ENCODE peak calls at places on chromosomes 13 and 19, in seven cellular contexts. D, Z, G, I, T, P and E are unnamed samples.

GRCh38 chr19:56120371-56121179 is 520 bp downstream of the ZNF787 start:
- DNase-seq in P (peak; percentile 88), T (peak; percentile 92), G (no peak), Z (peak; percentile 28), I (peak; percentile 86), D (peak; percentile 83), E (peak; percentile 54)

GRCh38 chr19:51090471-51090870 is 7.8 kb upstream of the KLK14 start:
- DNase-seq in D (no peak), I (no peak), T (no peak), G (no peak), P (no peak), Z (no peak), E (no peak)

GRCh38 chr19:24140099-24140498 is 53.1 kb downstream of the ZNF254 start:
- DNase-seq in I (peak; percentile 39), D (no peak), P (no peak), G (no peak), Z (no peak), T (no peak), E (peak; percentile 15)

GRCh38 chr13:40813662-40814454 is 24.4 kb downstream of the SLC25A15 start:
- DNase-seq in G (no peak), I (peak; percentile 36), P (no peak), T (no peak), D (no peak), Z (no peak), E (no peak)

GRCh38 chr19:51354742-51355148 is 11.4 kb downstream of the ETFB start:
- DNase-seq in T (no peak), D (no peak), G (peak; percentile 64), I (no peak), P (no peak), Z (no peak), E (no peak)

GRCh38 chr13:48511621-48512232 is 21.2 kb downstream of the RCBTB2 start:
- DNase-seq in I (no peak), T (no peak), G (no peak), D (no peak), Z (no peak), P (no peak), E (no peak)

GRCh38 chr13:86906458-86906857 is 764.7 kb upstream of the SLITRK5 start:
- DNase-seq in G (no peak), Z (no peak), I (no peak), T (no peak), P (no peak), D (no peak), E (no peak)

GRCh38 chr13:24270639-24271131 is 38.7 kb upstream of the C1QTNF9 start:
- DNase-seq in G (peak; percentile 74), Z (peak; percentile 35), I (peak; percentile 53), T (peak; percentile 83), P (no peak), D (peak; percentile 68), E (peak; percentile 89)

GRCh38 chr19:12603714-12604113 is 6.9 kb downstream of the ZNF490 start:
- DNase-seq in P (no peak), D (no peak), T (no peak), Z (no peak), I (no peak), G (no peak), E (no peak)

GRCh38 chr19:46404039-46404883 is 9.1 kb downstream of the CCDC8 start:
- DNase-seq in D (peak; percentile 29), P (no peak), Z (no peak), G (no peak), I (peak; percentile 33), T (peak; percentile 59), E (peak; percentile 70)

GRCh38 chr19:10501971-10502523 is 1.1 kb downstream of the KEAP1 start:
- DNase-seq in D (peak; percentile 81), Z (peak; percentile 55), T (peak; percentile 92), I (peak; percentile 60), P (peak; percentile 88), G (peak; percentile 74), E (peak; percentile 97)

GRCh38 chr19:1199531-1199930 is 6.0 kb upstream of the STK11 start:
- DNase-seq in G (no peak), D (no peak), T (no peak), Z (no peak), I (no peak), P (no peak), E (no peak)

GRCh38 chr19:54114340-54114826 is 1.1 kb downstream of the TFPT start:
- DNase-seq in D (peak; percentile 54), I (peak; percentile 79), Z (no peak), T (peak; percentile 66), G (peak; percentile 51), P (no peak), E (no peak)

GRCh38 chr13:94546071-94546839 is 49.7 kb downstream of the TGDS start:
- DNase-seq in P (no peak), G (no peak), Z (no peak), D (no peak), T (no peak), I (no peak), E (no peak)

GRCh38 chr13:46149272-46150133 is 32.5 kb downstream of the LCP1 start:
- DNase-seq in P (no peak), I (no peak), T (no peak), G (no peak), Z (no peak), D (no peak), E (no peak)

GRCh38 chr19:54201172-54201701 is 579 bp downstream of the RPS9 start:
- DNase-seq in I (no peak), D (no peak), Z (no peak), P (no peak), G (no peak), T (no peak), E (no peak)

GRCh38 chr19:37160153-37160552 is 12.3 kb downstream of the ZNF585A start:
- DNase-seq in D (no peak), T (no peak), I (no peak), G (no peak), P (no peak), Z (no peak), E (no peak)

GRCh38 chr19:42176990-42177685 is 40.3 kb downstream of the DEDD2 start:
- DNase-seq in T (peak; percentile 80), D (peak; percentile 48), P (no peak), G (peak; percentile 70), Z (peak; percentile 26), I (peak; percentile 70), E (peak; percentile 60)
- TF ChIP-seq CTCF in T (peak; percentile 46), D (peak; percentile 45), P (no peak), G (peak; percentile 18), Z (peak; percentile 31), I (no peak), E (peak; percentile 59)

GRCh38 chr19:15280915-15281683 is 48.9 kb upstream of the EPHX3 start:
- DNase-seq in P (peak; percentile 89), I (peak; percentile 32), T (peak; percentile 80), Z (peak; percentile 71), G (peak; percentile 89), D (peak; percentile 83), E (peak; percentile 90)
- TF ChIP-seq CTCF in P (no peak), I (no peak), T (peak; percentile 34), Z (no peak), G (peak; percentile 13), D (peak; percentile 27), E (no peak)

DNA sequence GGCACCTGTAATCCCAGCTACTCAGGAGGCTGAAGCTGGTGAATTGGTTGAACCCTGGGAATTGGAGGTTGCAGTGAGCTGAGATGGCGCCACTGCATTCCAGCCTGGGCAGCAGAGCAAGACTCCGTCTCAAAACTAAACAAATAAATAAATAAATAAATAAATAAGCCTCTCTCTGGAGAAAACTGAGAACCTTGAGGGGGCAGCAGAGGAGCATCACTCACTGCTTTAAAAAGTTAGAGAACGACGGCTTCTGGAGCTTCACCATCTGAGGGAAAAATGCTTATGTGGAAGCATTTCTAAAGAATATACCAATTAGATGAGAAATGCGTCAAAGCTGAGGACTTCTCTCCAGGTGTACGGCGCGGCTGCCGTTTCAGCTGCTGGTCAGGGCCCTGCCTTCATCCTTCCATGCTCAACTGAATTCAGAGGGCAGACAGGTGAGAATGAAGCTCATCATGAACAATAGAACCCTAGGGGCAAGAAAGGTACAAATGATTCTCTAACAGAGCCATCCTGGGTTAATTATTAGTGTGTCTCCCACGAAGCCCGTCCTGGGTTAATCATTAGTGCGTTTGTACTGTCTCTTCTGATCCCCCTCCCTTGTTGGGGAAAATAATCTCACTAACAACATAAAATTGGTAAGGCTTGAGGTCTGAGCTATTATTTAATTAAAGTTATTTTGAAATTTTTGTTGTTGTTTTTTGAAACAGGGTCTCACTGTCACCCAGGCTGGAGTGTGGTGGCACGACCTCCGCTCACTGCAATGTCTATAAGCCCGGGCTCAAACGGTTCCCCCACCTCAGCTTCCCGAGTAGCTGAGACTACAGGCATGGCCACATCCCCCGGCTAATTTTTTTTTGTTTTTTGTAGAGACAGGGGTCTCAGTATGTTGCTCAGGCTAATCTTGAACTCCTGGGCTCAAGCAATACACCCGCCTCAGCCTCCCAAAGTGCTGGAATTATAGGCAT is 80.1 kb downstream of the IPO5 start:
- DNase-seq in P (no peak), G (peak; percentile 53), I (no peak), D (peak; percentile 38), T (no peak), Z (no peak), E (peak; percentile 48)
- TF ChIP-seq CTCF in P (no peak), G (peak; percentile 22), I (no peak), D (peak; percentile 43), T (peak; percentile 38), Z (no peak), E (peak; percentile 4)

GRCh38 chr13:91747164-91747563 is 348.7 kb downstream of the GPC5 start:
- DNase-seq in I (no peak), P (no peak), D (no peak), T (no peak), G (no peak), Z (no peak), E (no peak)
- TF ChIP-seq CTCF in I (no peak), P (no peak), D (no peak), T (no peak), G (no peak), Z (no peak), E (no peak)

GRCh38 chr19:5354403-5354802 is 13.8 kb upstream of the PTPRS start:
- DNase-seq in D (no peak), G (no peak), P (no peak), T (no peak), Z (no peak), I (peak; percentile 7), E (no peak)
- TF ChIP-seq CTCF in D (no peak), G (no peak), P (no peak), T (no peak), Z (no peak), I (no peak), E (no peak)

GRCh38 chr13:100694722-100695644 is 20.4 kb upstream of the TMTC4 start:
- DNase-seq in P (no peak), D (no peak), Z (no peak), I (no peak), T (no peak), G (no peak), E (peak; percentile 32)
- TF ChIP-seq CTCF in P (no peak), D (peak; percentile 38), Z (no peak), I (no peak), T (peak; percentile 39), G (no peak), E (no peak)